ENCODE peak calls at places on chromosome 6, in eight cellular contexts. Z is pancreas, W is right atrium auricular region, I is sigmoid colon, H is ovary, U is Calu3, V is hepatocyte, A is K562. L is an unnamed sample.

GRCh38 chr6:23106951-23107350 is 537.6 kb downstream of the HDGFL1 start:
- DNase-seq in Z (no peak), W (no peak), I (no peak), H (no peak), U (no peak), V (no peak), A (no peak), L (no peak)

GRCh38 chr6:100463685-100464161 is 998 bp downstream of the SIM1 start:
- DNase-seq in Z (no peak), W (no peak), I (no peak), H (no peak), U (no peak), V (no peak), A (no peak), L (no peak)

GRCh38 chr6:119647309-119647708 is 297.7 kb upstream of the MAN1A1 start:
- DNase-seq in Z (no peak), W (no peak), I (no peak), H (no peak), U (no peak), V (no peak), A (no peak), L (no peak)

GRCh38 chr6:31740397-31741223 is 805 bp downstream of the MSH5 start:
- DNase-seq in Z (no peak), W (no peak), I (no peak), H (no peak), U (peak; percentile 69), V (no peak), A (no peak), L (no peak)

GRCh38 chr6:81937296-81937937 is 184.9 kb upstream of the TENT5A start:
- DNase-seq in Z (no peak), W (no peak), I (no peak), H (no peak), U (no peak), V (peak; percentile 16), A (no peak), L (no peak)

GRCh38 chr6:130893277-130893676 is 66.1 kb downstream of the SMLR1 start:
- DNase-seq in Z (no peak), W (no peak), I (no peak), H (no peak), U (no peak), V (no peak), A (no peak), L (no peak)

GRCh38 chr6:160393966-160394653 is 45.9 kb downstream of the SLC22A3 start:
- DNase-seq in Z (peak; percentile 27), W (no peak), I (no peak), H (no peak), U (peak; percentile 19), V (peak; percentile 86), A (no peak), L (no peak)

GRCh38 chr6:44826277-44826676 is 438.8 kb downstream of the CDC5L start:
- DNase-seq in Z (no peak), W (no peak), I (no peak), H (no peak), U (no peak), V (no peak), A (no peak), L (no peak)

GRCh38 chr6:17945111-17945510 is 42.3 kb downstream of the KIF13A start:
- DNase-seq in Z (no peak), W (no peak), I (no peak), H (no peak), U (no peak), V (no peak), A (no peak), L (no peak)

GRCh38 chr6:30411515-30412207 is 66.7 kb downstream of the RPP21 start:
- DNase-seq in Z (peak; percentile 56), W (no peak), I (no peak), H (no peak), U (peak; percentile 70), V (peak; percentile 77), A (peak; percentile 30), L (no peak)

GRCh38 chr6:3410385-3411360 is 46.2 kb downstream of the SLC22A23 start:
- DNase-seq in Z (peak; percentile 49), W (no peak), I (peak; percentile 68), H (no peak), U (peak; percentile 60), V (peak; percentile 75), A (peak; percentile 83), L (no peak)

GRCh38 chr6:52739627-52740026 is 23.6 kb downstream of the GSTA2 start:
- DNase-seq in Z (no peak), W (no peak), I (no peak), H (no peak), U (no peak), V (no peak), A (no peak), L (no peak)

GRCh38 chr6:155274533-155274932 is 10.7 kb downstream of the CLDN20 start:
- DNase-seq in Z (no peak), W (no peak), I (no peak), H (no peak), U (peak; percentile 6), V (no peak), A (no peak), L (no peak)

GRCh38 chr6:252775-253526 is 39.3 kb upstream of the DUSP22 start:
- DNase-seq in Z (no peak), W (no peak), I (no peak), H (no peak), U (no peak), V (no peak), A (no peak), L (no peak)

GRCh38 chr6:68876792-68877493 is 241.9 kb downstream of the ADGRB3 start:
- DNase-seq in Z (no peak), W (no peak), I (no peak), H (no peak), U (no peak), V (peak; percentile 25), A (no peak), L (no peak)

GRCh38 chr6:81451787-81452186 is 300.7 kb downstream of the TENT5A start:
- DNase-seq in Z (no peak), W (no peak), I (no peak), H (peak; percentile 11), U (peak; percentile 16), V (peak; percentile 70), A (no peak), L (no peak)

GRCh38 chr6:13431861-13432465 is 55.4 kb downstream of the GFOD1 start:
- DNase-seq in Z (no peak), W (no peak), I (no peak), H (no peak), U (no peak), V (no peak), A (no peak), L (no peak)

GRCh38 chr6:149264629-149265028 is 52.9 kb upstream of the TAB2 start:
- DNase-seq in Z (no peak), W (no peak), I (no peak), H (no peak), U (no peak), V (no peak), A (no peak), L (no peak)

GRCh38 chr6:45156075-45156474 is 172.1 kb upstream of the RUNX2 start:
- DNase-seq in Z (no peak), W (no peak), I (no peak), H (no peak), U (no peak), V (no peak), A (peak; percentile 15), L (no peak)

DNA sequence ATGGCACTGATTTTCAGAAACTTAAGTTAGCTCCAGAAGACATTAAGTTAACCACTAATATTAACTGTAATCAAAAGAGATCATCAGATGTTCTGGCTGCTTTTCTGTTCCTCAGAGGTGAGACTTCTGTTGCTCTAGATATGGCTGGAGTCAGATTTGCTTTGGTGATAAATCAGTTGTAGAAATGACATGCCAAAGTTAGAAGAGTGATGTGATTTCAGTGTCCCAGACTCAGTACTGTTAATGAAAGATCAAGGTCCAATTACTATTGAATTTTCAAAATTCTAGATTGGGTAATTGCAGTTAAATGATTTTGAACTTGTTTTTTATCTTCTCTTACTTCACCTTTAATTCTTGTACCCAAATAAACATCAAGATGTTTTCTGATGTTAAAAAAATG is 402.4 kb upstream of the SYNCRIP start:
- DNase-seq in Z (no peak), W (no peak), I (no peak), H (no peak), U (no peak), V (no peak), A (no peak), L (no peak)
- TF ChIP-seq CTCF in Z (no peak), W (no peak), I (no peak), H (no peak), U (no peak), V (no peak), A (no peak), L (no peak)

GRCh38 chr6:28209753-28210535 is 15.1 kb upstream of the ZSCAN9 start:
- DNase-seq in Z (no peak), W (no peak), I (no peak), H (no peak), U (no peak), V (no peak), A (no peak), L (no peak)

GRCh38 chr6:28215425-28215824 is 9.7 kb upstream of the ZSCAN9 start:
- DNase-seq in Z (no peak), W (no peak), I (no peak), H (no peak), U (no peak), V (no peak), A (peak; percentile 36), L (no peak)

GRCh38 chr6:28213213-28213523 is 11.9 kb upstream of the ZSCAN9 start:
- DNase-seq in Z (no peak), W (no peak), I (no peak), H (no peak), U (no peak), V (no peak), A (no peak), L (no peak)

GRCh38 chr6:28211840-28212509 is 13.1 kb upstream of the ZSCAN9 start:
- DNase-seq in Z (no peak), W (no peak), I (no peak), H (no peak), U (peak; percentile 17), V (no peak), A (peak; percentile 47), L (no peak)

GRCh38 chr6:28212510-28213212 is 12.4 kb upstream of the ZSCAN9 start:
- DNase-seq in Z (peak; percentile 56), W (no peak), I (no peak), H (no peak), U (peak; percentile 90), V (peak; percentile 62), A (peak; percentile 81), L (no peak)
- TF ChIP-seq CTCF in Z (no peak), W (no peak), I (no peak), H (no peak), U (no peak), V (no peak), A (peak; percentile 46), L (no peak)

GRCh38 chr6:2354138-2354491 is 108.7 kb upstream of the GMDS start:
- DNase-seq in Z (no peak), W (no peak), I (no peak), H (no peak), U (no peak), V (no peak), A (no peak), L (no peak)
- TF ChIP-seq CTCF in Z (no peak), W (no peak), I (no peak), H (peak; percentile 8), U (no peak), V (no peak), A (no peak), L (peak; percentile 39)

DNA sequence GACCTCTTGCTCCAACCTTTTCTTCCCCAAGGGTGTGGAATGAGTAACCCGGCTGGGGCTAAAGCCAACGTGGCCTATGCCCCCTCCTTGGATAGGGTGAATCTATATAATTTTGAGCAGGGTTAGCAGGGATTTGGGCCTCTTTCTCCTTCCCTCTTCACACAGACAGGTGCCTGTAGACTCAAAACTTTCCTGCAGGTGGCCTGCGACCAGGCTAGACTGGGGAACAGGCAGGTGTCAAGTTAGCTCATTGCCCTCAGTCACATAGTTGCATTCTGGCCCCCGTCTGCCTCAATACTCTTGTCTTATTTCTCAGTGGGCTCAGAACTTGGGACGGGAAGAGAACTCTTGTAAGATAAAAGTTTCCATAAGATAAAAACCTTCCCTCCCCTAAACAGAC is 243.0 kb downstream of the ATXN1 start:
- DNase-seq in Z (no peak), W (no peak), I (no peak), H (no peak), U (peak; percentile 5), V (no peak), A (no peak), L (no peak)
- TF ChIP-seq CTCF in Z (no peak), W (no peak), I (no peak), H (no peak), U (no peak), V (no peak), A (no peak), L (no peak)